ENCODE peak calls at places on chromosomes 16 and 17, in six cellular contexts. K is GM20000, H is fibroblast of mammary gland, I is NCI-H1092, M is neural progenitor cell, O is M059J. W is an unnamed sample.

GRCh38 chr17:39001703-39002637 is 34.8 kb upstream of the FBXO47 start:
- DNase-seq in K (no peak), H (peak), I (no peak), M (no peak), O (peak), W (peak)

GRCh38 chr16:70496513-70496912 is 26.8 kb downstream of the COG4 start:
- DNase-seq in K (no peak), H (no peak), I (no peak), M (no peak), O (no peak), W (no peak)

GRCh38 chr17:8532021-8532420 is 96.3 kb downstream of the NDEL1 start:
- DNase-seq in K (no peak), H (no peak), I (no peak), M (no peak), O (no peak), W (no peak)

GRCh38 chr16:54968769-54969168 is 38.1 kb downstream of the IRX5 start:
- DNase-seq in K (no peak), H (no peak), I (no peak), M (no peak), O (no peak), W (no peak)

GRCh38 chr17:40909351-40909750 is 24.3 kb upstream of the KRT20 start:
- DNase-seq in K (peak), H (peak), I (peak), M (peak), O (peak), W (peak)

GRCh38 chr17:52064791-52065211 is 93.7 kb downstream of the CA10 start:
- DNase-seq in K (no peak), H (peak), I (no peak), M (no peak), O (peak), W (no peak)

GRCh38 chr17:6163632-6164319 is 93.6 kb downstream of the WSCD1 start:
- DNase-seq in K (no peak), H (peak), I (peak), M (no peak), O (peak), W (peak)

GRCh38 chr17:65447823-65448222 is 113.6 kb downstream of the AXIN2 start:
- DNase-seq in K (no peak), H (no peak), I (no peak), M (no peak), O (no peak), W (no peak)

GRCh38 chr17:64448665-64449512 is at the start of gene MILR1:
- DNase-seq in K (peak), H (peak), I (no peak), M (no peak), O (peak), W (peak)

GRCh38 chr17:59355030-59355694 is 23.7 kb downstream of the YPEL2 start:
- DNase-seq in K (no peak), H (no peak), I (no peak), M (no peak), O (peak), W (no peak)

W was measured in fibroblast of gingiva.